ENCODE peak calls at places on chromosomes 3 and 15, in seven cellular contexts. One of them, this sample, is unnamed.

GRCh38 chr3:14988988-14989394 is 41.6 kb downstream of the NR2C2 start:
- DNase-seq in fibroblast of pulmonary artery: no peak
- DNase-seq in CD4-positive, alpha-beta memory T cell: no peak
- DNase-seq in uterus: no peak
- DNase-seq in NCI-H1436: no peak
- DNase-seq in IMR-90: no peak
- DNase-seq in HuH-7: peak; percentile 40
- DNase-seq in this sample: no peak

GRCh38 chr3:187694801-187695200 is 7.6 kb downstream of the RTP2 start:
- DNase-seq in CD4-positive, alpha-beta memory T cell: no peak
- DNase-seq in IMR-90: peak; percentile 22
- DNase-seq in uterus: no peak
- DNase-seq in NCI-H1436: no peak
- DNase-seq in HuH-7: no peak
- DNase-seq in fibroblast of pulmonary artery: peak; percentile 8
- DNase-seq in this sample: no peak

GRCh38 chr3:46154300-46154699 is 53.8 kb downstream of the CCR1 start:
- DNase-seq in uterus: no peak
- DNase-seq in NCI-H1436: no peak
- DNase-seq in IMR-90: no peak
- DNase-seq in CD4-positive, alpha-beta memory T cell: no peak
- DNase-seq in fibroblast of pulmonary artery: no peak
- DNase-seq in HuH-7: no peak
- DNase-seq in this sample: no peak

GRCh38 chr15:70578196-70578595 is 185.2 kb downstream of the UACA start:
- DNase-seq in fibroblast of pulmonary artery: no peak
- DNase-seq in IMR-90: no peak
- DNase-seq in uterus: no peak
- DNase-seq in CD4-positive, alpha-beta memory T cell: no peak
- DNase-seq in NCI-H1436: no peak
- DNase-seq in HuH-7: no peak
- DNase-seq in this sample: no peak

GRCh38 chr3:129605593-129606521 is 619 bp downstream of the PLXND1 start:
- DNase-seq in HuH-7: peak; percentile 68
- DNase-seq in IMR-90: peak; percentile 51
- DNase-seq in uterus: peak; percentile 59
- DNase-seq in fibroblast of pulmonary artery: peak; percentile 59
- DNase-seq in CD4-positive, alpha-beta memory T cell: peak; percentile 63
- DNase-seq in NCI-H1436: peak; percentile 34
- DNase-seq in this sample: peak; percentile 82

GRCh38 chr3:39192490-39193092 is at the start of gene XIRP1:
- DNase-seq in uterus: no peak
- DNase-seq in CD4-positive, alpha-beta memory T cell: no peak
- DNase-seq in IMR-90: peak; percentile 33
- DNase-seq in HuH-7: no peak
- DNase-seq in fibroblast of pulmonary artery: no peak
- DNase-seq in NCI-H1436: no peak
- DNase-seq in this sample: peak; percentile 66

GRCh38 chr3:72754582-72754981 is 93.7 kb downstream of the SHQ1 start:
- DNase-seq in HuH-7: no peak
- DNase-seq in NCI-H1436: no peak
- DNase-seq in uterus: no peak
- DNase-seq in IMR-90: no peak
- DNase-seq in CD4-positive, alpha-beta memory T cell: no peak
- DNase-seq in fibroblast of pulmonary artery: no peak
- DNase-seq in this sample: no peak

GRCh38 chr15:77481670-77482069 is 61.0 kb downstream of the HMG20A start:
- DNase-seq in uterus: no peak
- DNase-seq in fibroblast of pulmonary artery: peak; percentile 60
- DNase-seq in NCI-H1436: no peak
- DNase-seq in HuH-7: no peak
- DNase-seq in CD4-positive, alpha-beta memory T cell: no peak
- DNase-seq in IMR-90: no peak
- DNase-seq in this sample: no peak

GRCh38 chr15:84112025-84112424 is 123.5 kb upstream of the GOLGA6L4 start:
- DNase-seq in uterus: no peak
- DNase-seq in CD4-positive, alpha-beta memory T cell: no peak
- DNase-seq in HuH-7: no peak
- DNase-seq in NCI-H1436: no peak
- DNase-seq in fibroblast of pulmonary artery: peak; percentile 11
- DNase-seq in IMR-90: peak; percentile 12
- DNase-seq in this sample: no peak

GRCh38 chr3:123508176-123508575 is 59.3 kb upstream of the ADCY5 start:
- DNase-seq in HuH-7: no peak
- DNase-seq in CD4-positive, alpha-beta memory T cell: no peak
- DNase-seq in fibroblast of pulmonary artery: no peak
- DNase-seq in NCI-H1436: no peak
- DNase-seq in uterus: no peak
- DNase-seq in IMR-90: no peak
- DNase-seq in this sample: no peak

GRCh38 chr3:81214626-81215025 is 546.8 kb downstream of the GBE1 start:
- DNase-seq in CD4-positive, alpha-beta memory T cell: no peak
- DNase-seq in HuH-7: no peak
- DNase-seq in fibroblast of pulmonary artery: no peak
- DNase-seq in IMR-90: peak; percentile 2
- DNase-seq in uterus: no peak
- DNase-seq in NCI-H1436: no peak
- DNase-seq in this sample: no peak

GRCh38 chr3:179460260-179460659 is 9.0 kb upstream of the GNB4 start:
- DNase-seq in fibroblast of pulmonary artery: no peak
- DNase-seq in HuH-7: no peak
- DNase-seq in CD4-positive, alpha-beta memory T cell: no peak
- DNase-seq in IMR-90: no peak
- DNase-seq in uterus: no peak
- DNase-seq in NCI-H1436: no peak
- DNase-seq in this sample: no peak

GRCh38 chr3:197504239-197505191 is 51.3 kb downstream of the BDH1 start:
- DNase-seq in IMR-90: no peak
- DNase-seq in uterus: no peak
- DNase-seq in NCI-H1436: no peak
- DNase-seq in HuH-7: no peak
- DNase-seq in CD4-positive, alpha-beta memory T cell: no peak
- DNase-seq in fibroblast of pulmonary artery: no peak
- DNase-seq in this sample: no peak

This sample was measured in psoas muscle.